ENCODE peak calls at places on chromosomes 7 and 10, in ten cellular contexts. S is astrocyte; E is uterus; N is kidney epithelial cell; F is CD8-positive, alpha-beta memory T cell; Z is AG04450; D is brain microvascular endothelial cell; B is AG10803; R is CD4-positive, alpha-beta memory T cell; O is Panc1. T is an unnamed sample.

GRCh38 chr10:44972874-44973306 is 5.7 kb downstream of the DEPP1 start:
- DNase-seq in S (no peak), E (no peak), N (no peak), F (no peak), Z (no peak), D (no peak), B (no peak), R (no peak), O (no peak), T (no peak)

GRCh38 chr7:2104107-2104710 is 128.5 kb downstream of the MAD1L1 start:
- DNase-seq in S (peak), E (peak), N (no peak), F (peak), Z (peak), D (peak), B (peak), R (peak), O (no peak), T (peak)

GRCh38 chr7:87218941-87219544 is 489 bp downstream of the TMEM243 start:
- DNase-seq in S (peak), E (peak), N (no peak), F (peak), Z (no peak), D (no peak), B (peak), R (peak), O (no peak), T (peak)

GRCh38 chr7:2860627-2861133 is 16.6 kb upstream of the GNA12 start:
- DNase-seq in S (peak), E (no peak), N (no peak), F (no peak), Z (no peak), D (no peak), B (no peak), R (no peak), O (peak), T (no peak)

GRCh38 chr10:63114031-63114814 is 18.9 kb upstream of the NRBF2 start:
- DNase-seq in S (peak), E (peak), N (no peak), F (no peak), Z (peak), D (peak), B (peak), R (no peak), O (no peak), T (no peak)

GRCh38 chr7:144100607-144101006 is 8.8 kb upstream of the OR2A2 start:
- DNase-seq in S (no peak), E (no peak), N (no peak), F (no peak), Z (no peak), D (no peak), B (no peak), R (no peak), O (no peak), T (no peak)

GRCh38 chr10:110008518-110009339 is 945 bp downstream of the ADD3 start:
- DNase-seq in S (no peak), E (peak), N (no peak), F (peak), Z (no peak), D (no peak), B (no peak), R (peak), O (no peak), T (peak)

GRCh38 chr7:142853739-142854504 is 954 bp upstream of the EPHB6 start:
- DNase-seq in S (peak), E (peak), N (no peak), F (peak), Z (peak), D (peak), B (peak), R (peak), O (peak), T (peak)

GRCh38 chr7:43771567-43771966 is 13.1 kb downstream of the BLVRA start:
- DNase-seq in S (no peak), E (peak), N (no peak), F (no peak), Z (no peak), D (no peak), B (no peak), R (no peak), O (no peak), T (no peak)

GRCh38 chr7:30453016-30453415 is 25.6 kb downstream of the NOD1 start:
- DNase-seq in S (no peak), E (no peak), N (no peak), F (no peak), Z (no peak), D (no peak), B (no peak), R (no peak), O (no peak), T (no peak)

GRCh38 chr7:23530355-23530754 is 1.4 kb downstream of the TRA2A start:
- DNase-seq in S (peak), E (no peak), N (no peak), F (peak), Z (no peak), D (peak), B (peak), R (peak), O (no peak), T (peak)

GRCh38 chr10:10794056-10794455 is 223.6 kb upstream of the CELF2 start:
- DNase-seq in S (peak), E (no peak), N (no peak), F (no peak), Z (no peak), D (peak), B (no peak), R (no peak), O (no peak), T (no peak)

GRCh38 chr10:111323567-111323966 is 246.7 kb downstream of the ADRA2A start:
- DNase-seq in S (no peak), E (no peak), N (no peak), F (no peak), Z (no peak), D (no peak), B (peak), R (no peak), O (no peak), T (no peak)

GRCh38 chr7:155306677-155307470 is 9.2 kb downstream of the INSIG1 start:
- DNase-seq in S (no peak), E (no peak), N (peak), F (no peak), Z (no peak), D (no peak), B (no peak), R (no peak), O (no peak), T (no peak)

GRCh38 chr10:93436577-93436976 is 45.6 kb downstream of the MYOF start:
- DNase-seq in S (peak), E (peak), N (peak), F (no peak), Z (peak), D (peak), B (peak), R (no peak), O (no peak), T (no peak)
- H3K4me3 ChIP-seq in S (peak), E (no peak), N (no peak), F (no peak), Z (peak), D (peak), B (peak), R (no peak), O (no peak), T (no peak)

GRCh38 chr10:14024349-14025202 is 306.1 kb downstream of the FRMD4A start:
- DNase-seq in S (no peak), E (no peak), N (no peak), F (no peak), Z (no peak), D (no peak), B (no peak), R (no peak), O (no peak), T (no peak)

GRCh38 chr10:14025283-14025682 is 305.4 kb downstream of the FRMD4A start:
- DNase-seq in S (no peak), E (no peak), N (no peak), F (no peak), Z (no peak), D (no peak), B (no peak), R (no peak), O (no peak), T (no peak)

GRCh38 chr10:14022052-14022451 is 308.7 kb downstream of the FRMD4A start:
- DNase-seq in S (no peak), E (no peak), N (no peak), F (no peak), Z (no peak), D (no peak), B (no peak), R (no peak), O (no peak), T (no peak)

GRCh38 chr10:14023612-14024348 is 306.9 kb downstream of the FRMD4A start:
- DNase-seq in S (peak), E (no peak), N (no peak), F (no peak), Z (no peak), D (no peak), B (no peak), R (no peak), O (no peak), T (no peak)

GRCh38 chr10:14022954-14023353 is 307.8 kb downstream of the FRMD4A start:
- DNase-seq in S (peak), E (no peak), N (no peak), F (no peak), Z (no peak), D (no peak), B (no peak), R (no peak), O (no peak), T (no peak)
- H3K4me3 ChIP-seq in S (no peak), E (no peak), N (no peak), F (no peak), Z (no peak), D (no peak), B (no peak), R (no peak), O (no peak), T (no peak)

GRCh38 chr10:102371295-102371694 is 24.2 kb upstream of the NFKB2 start:
- DNase-seq in S (no peak), E (no peak), N (no peak), F (no peak), Z (no peak), D (no peak), B (no peak), R (no peak), O (no peak), T (no peak)

GRCh38 chr10:102376901-102377300 is 18.6 kb upstream of the NFKB2 start:
- DNase-seq in S (no peak), E (no peak), N (no peak), F (no peak), Z (no peak), D (no peak), B (no peak), R (no peak), O (no peak), T (no peak)

GRCh38 chr10:102379383-102379782 is 16.1 kb upstream of the NFKB2 start:
- DNase-seq in S (no peak), E (no peak), N (no peak), F (no peak), Z (no peak), D (no peak), B (no peak), R (no peak), O (no peak), T (no peak)

GRCh38 chr10:102375867-102376266 is 19.6 kb upstream of the NFKB2 start:
- DNase-seq in S (no peak), E (no peak), N (no peak), F (no peak), Z (no peak), D (no peak), B (no peak), R (no peak), O (no peak), T (no peak)

GRCh38 chr10:102375250-102375649 is 20.3 kb upstream of the NFKB2 start:
- DNase-seq in S (no peak), E (no peak), N (no peak), F (no peak), Z (no peak), D (no peak), B (no peak), R (no peak), O (no peak), T (no peak)
- H3K4me3 ChIP-seq in S (no peak), E (no peak), N (no peak), F (no peak), Z (no peak), D (no peak), B (no peak), R (no peak), O (no peak), T (no peak)

GRCh38 chr10:71255540-71255816 is 43.1 kb downstream of the UNC5B start:
- DNase-seq in S (no peak), E (no peak), N (no peak), F (no peak), Z (no peak), D (no peak), B (no peak), R (no peak), O (no peak), T (no peak)
- H3K4me3 ChIP-seq in S (no peak), E (no peak), N (no peak), F (no peak), Z (no peak), D (no peak), B (no peak), R (no peak), O (no peak), T (no peak)

GRCh38 chr10:38118072-38118807 is 24.1 kb downstream of the ZNF37A start:
- DNase-seq in S (peak), E (no peak), N (no peak), F (no peak), Z (no peak), D (no peak), B (peak), R (no peak), O (no peak), T (no peak)

DNA sequence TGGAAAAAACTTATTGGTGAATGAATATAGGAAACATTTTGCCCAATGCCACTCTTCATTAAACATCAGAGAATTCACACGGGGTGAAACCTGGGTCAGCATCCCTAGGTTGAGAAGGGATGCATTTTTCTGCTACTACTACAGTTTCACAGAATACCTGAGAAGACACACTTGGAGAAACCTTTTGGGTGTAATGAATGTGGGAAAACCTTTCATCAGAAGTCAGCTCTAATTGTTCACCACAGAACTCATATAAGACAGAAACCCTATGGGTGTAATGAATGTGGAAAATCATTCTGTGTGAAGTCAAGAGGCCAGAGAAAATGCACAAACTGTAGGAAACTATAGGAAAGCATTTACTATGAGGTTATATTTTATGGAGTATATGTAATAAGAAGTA is 24.9 kb downstream of the ZNF37A start:
- DNase-seq in S (no peak), E (no peak), N (no peak), F (no peak), Z (no peak), D (no peak), B (no peak), R (no peak), O (no peak), T (no peak)
- H3K4me3 ChIP-seq in S (no peak), E (no peak), N (no peak), F (peak), Z (no peak), D (no peak), B (no peak), R (no peak), O (no peak), T (no peak)

GRCh38 chr7:151736403-151736909 is 140.5 kb downstream of the PRKAG2 start:
- DNase-seq in S (peak), E (peak), N (peak), F (no peak), Z (peak), D (peak), B (peak), R (no peak), O (peak), T (no peak)
- H3K4me3 ChIP-seq in S (peak), E (peak), N (no peak), F (no peak), Z (peak), D (peak), B (peak), R (no peak), O (peak), T (no peak)

GRCh38 chr7:5478568-5479045 is 55.0 kb upstream of the TNRC18 start:
- DNase-seq in S (no peak), E (no peak), N (no peak), F (no peak), Z (no peak), D (no peak), B (no peak), R (no peak), O (no peak), T (no peak)
- H3K4me3 ChIP-seq in S (no peak), E (peak), N (no peak), F (no peak), Z (no peak), D (peak), B (peak), R (no peak), O (no peak), T (no peak)

T was measured in CD4-positive, CD25-positive, alpha-beta regulatory T cell.